ENCODE peak calls at places on chromosomes 4 and X, in six cellular contexts. O, I, G, L, Z and E are unnamed samples.

GRCh38 chr4:128354205-128354821 is 66.7 kb upstream of the PGRMC2 start:
- DNase-seq in O (no peak), I (no peak), G (no peak), L (no peak), Z (no peak), E (no peak)

GRCh38 chrX:1418901-1419544 is 27.1 kb upstream of the SLC25A6 start:
- DNase-seq in O (peak), I (no peak), G (no peak), L (peak), Z (no peak), E (no peak)

GRCh38 chr4:184766421-184766820 is 32.5 kb upstream of the CENPU start:
- DNase-seq in O (no peak), I (no peak), G (no peak), L (no peak), Z (no peak), E (no peak)

GRCh38 chr4:150332086-150332485 is 249.9 kb upstream of the MAB21L2 start:
- DNase-seq in O (no peak), I (no peak), G (no peak), L (no peak), Z (no peak), E (no peak)

GRCh38 chr4:133233922-133234321 is 84.8 kb downstream of the PCDH10 start:
- DNase-seq in O (no peak), I (no peak), G (no peak), L (no peak), Z (no peak), E (no peak)

GRCh38 chr4:152961041-152961751 is 25.1 kb downstream of the FHDC1 start:
- DNase-seq in O (no peak), I (no peak), G (no peak), L (no peak), Z (peak), E (no peak)

GRCh38 chr4:127782275-127783025 is at the start of gene HSPA4L:
- DNase-seq in O (peak), I (peak), G (peak), L (peak), Z (peak), E (peak)

GRCh38 chrX:72094894-72095293 is 36.8 kb downstream of the RTL5 start:
- DNase-seq in O (no peak), I (peak), G (no peak), L (peak), Z (no peak), E (no peak)

GRCh38 chr4:110815950-110816349 is 193.1 kb upstream of the PITX2 start:
- DNase-seq in O (no peak), I (no peak), G (no peak), L (no peak), Z (no peak), E (no peak)

GRCh38 chrX:81280148-81280547 is 78.2 kb downstream of the SH3BGRL start:
- DNase-seq in O (no peak), I (no peak), G (no peak), L (no peak), Z (no peak), E (no peak)

GRCh38 chrX:129780441-129781105 is 824 bp downstream of the SASH3 start:
- DNase-seq in O (peak), I (no peak), G (no peak), L (no peak), Z (no peak), E (no peak)

GRCh38 chr4:128737098-128737513 is 72.4 kb upstream of the JADE1 start:
- DNase-seq in O (no peak), I (no peak), G (no peak), L (no peak), Z (no peak), E (no peak)

GRCh38 chr4:37522996-37523395 is 163.2 kb downstream of the RELL1 start:
- DNase-seq in O (no peak), I (no peak), G (no peak), L (no peak), Z (no peak), E (no peak)

GRCh38 chr4:74738756-74739155 is 55.6 kb downstream of the BTC start:
- DNase-seq in O (no peak), I (no peak), G (no peak), L (no peak), Z (no peak), E (no peak)

GRCh38 chr4:108114503-108114902 is 54.2 kb downstream of the LEF1 start:
- DNase-seq in O (no peak), I (no peak), G (no peak), L (no peak), Z (no peak), E (no peak)

GRCh38 chrX:129908636-129909035 is 2.7 kb downstream of the UTP14A start:
- DNase-seq in O (no peak), I (no peak), G (no peak), L (no peak), Z (no peak), E (no peak)

GRCh38 chrX:37888010-37888409 is 40.6 kb upstream of the DYNLT3 start:
- DNase-seq in O (no peak), I (no peak), G (no peak), L (no peak), Z (no peak), E (no peak)

GRCh38 chrX:73562458-73562857 is 539 bp upstream of the CHIC1 start:
- DNase-seq in O (no peak), I (no peak), G (no peak), L (no peak), Z (no peak), E (no peak)

GRCh38 chr4:91031761-91032160 is 904.6 kb downstream of the CCSER1 start:
- DNase-seq in O (no peak), I (no peak), G (no peak), L (no peak), Z (no peak), E (no peak)

GRCh38 chr4:1246901-1247810 is 1.8 kb downstream of the CTBP1 start:
- DNase-seq in O (peak), I (peak), G (peak), L (no peak), Z (peak), E (no peak)

GRCh38 chrX:48025561-48025960 is 18.8 kb downstream of the SPACA5 start:
- DNase-seq in O (no peak), I (peak), G (no peak), L (peak), Z (no peak), E (no peak)

GRCh38 chrX:106927700-106928099 is 7.5 kb downstream of the CLDN2 start:
- DNase-seq in O (no peak), I (no peak), G (no peak), L (no peak), Z (no peak), E (no peak)

GRCh38 chr4:3369781-3370660 is 71.7 kb upstream of the HGFAC start:
- DNase-seq in O (no peak), I (no peak), G (no peak), L (no peak), Z (peak), E (peak)

GRCh38 chr4:157674699-157675098 is 454.2 kb downstream of the GRIA2 start:
- DNase-seq in O (no peak), I (no peak), G (no peak), L (no peak), Z (no peak), E (no peak)

GRCh38 chrX:97310373-97310772 is 426.7 kb downstream of the RPA4 start:
- DNase-seq in O (no peak), I (no peak), G (no peak), L (no peak), Z (no peak), E (no peak)

GRCh38 chr4:78079701-78080430 is 22.7 kb downstream of the FRAS1 start:
- DNase-seq in O (no peak), I (no peak), G (no peak), L (no peak), Z (no peak), E (no peak)

GRCh38 chrX:67700607-67701006 is 156.8 kb downstream of the AR start:
- DNase-seq in O (no peak), I (no peak), G (no peak), L (no peak), Z (no peak), E (no peak)

GRCh38 chrX:54494970-54495813 is 842 bp downstream of the FGD1 start:
- DNase-seq in O (peak), I (no peak), G (peak), L (no peak), Z (peak), E (no peak)

GRCh38 chr4:133910165-133910564 is 291.4 kb downstream of the PABPC4L start:
- DNase-seq in O (no peak), I (no peak), G (no peak), L (no peak), Z (no peak), E (no peak)

GRCh38 chr4:185522451-185522850 is 12.9 kb downstream of the PDLIM3 start:
- DNase-seq in O (no peak), I (no peak), G (no peak), L (no peak), Z (no peak), E (no peak)

GRCh38 chrX:133652185-133652584 is 236.9 kb upstream of the GPC4 start:
- DNase-seq in O (no peak), I (no peak), G (no peak), L (no peak), Z (no peak), E (no peak)

GRCh38 chrX:3962511-3963350 is 249.3 kb upstream of the PRKX start:
- DNase-seq in O (no peak), I (no peak), G (no peak), L (no peak), Z (no peak), E (no peak)

GRCh38 chrX:70262952-70263567 is 3.1 kb upstream of the P2RY4 start:
- DNase-seq in O (no peak), I (peak), G (no peak), L (no peak), Z (no peak), E (no peak)

GRCh38 chr4:15368906-15369305 is 58.9 kb upstream of the C1QTNF7 start:
- DNase-seq in O (no peak), I (no peak), G (no peak), L (no peak), Z (no peak), E (no peak)

GRCh38 chr4:70178075-70178660 is 17.4 kb upstream of the ODAM start:
- DNase-seq in O (no peak), I (no peak), G (no peak), L (no peak), Z (no peak), E (no peak)

GRCh38 chr4:57424231-57424897 is 314.2 kb upstream of the IGFBP7 start:
- DNase-seq in O (no peak), I (no peak), G (no peak), L (peak), Z (no peak), E (no peak)

GRCh38 chr4:77600521-77601451 is 4.8 kb upstream of the CXCL13 start:
- DNase-seq in O (no peak), I (peak), G (no peak), L (peak), Z (no peak), E (no peak)

GRCh38 chrX:119399772-119400101 is 601 bp downstream of the SLC25A43 start:
- DNase-seq in O (no peak), I (no peak), G (no peak), L (no peak), Z (no peak), E (no peak)